ENCODE peak calls at places on chromosome 15, in four cellular contexts. Z is stimulated activated CD8-positive, alpha-beta memory T cell treated with anti-CD3 and anti-CD28 coated beads, Interleukin-4, amount 100 ng/mL, for 4 hours; K is IMR-90; N is aorta. B is an unnamed sample.

GRCh38 chr15:31392761-31393401 is 66.2 kb downstream of the KLF13 start:
- DNase-seq in Z (no peak), K (no peak), N (peak; percentile 71), B (no peak)

GRCh38 chr15:90141646-90142045 is 39.4 kb upstream of the IDH2 start:
- DNase-seq in Z (no peak), K (peak; percentile 66), N (no peak), B (no peak)

GRCh38 chr15:74240002-74240568 is 4.0 kb downstream of the CCDC33 start:
- DNase-seq in Z (no peak), K (peak; percentile 35), N (peak; percentile 94), B (no peak)

GRCh38 chr15:45729146-45729545 is 94.3 kb downstream of the SQOR start:
- DNase-seq in Z (no peak), K (peak; percentile 6), N (no peak), B (no peak)

GRCh38 chr15:70435872-70436271 is 327.5 kb downstream of the UACA start:
- DNase-seq in Z (no peak), K (no peak), N (no peak), B (no peak)

GRCh38 chr15:59244337-59244736 is 37.7 kb downstream of the LDHAL6B start:
- DNase-seq in Z (no peak), K (no peak), N (no peak), B (no peak)

GRCh38 chr15:74413350-74414080 is 20.2 kb downstream of the SEMA7A start:
- DNase-seq in Z (no peak), K (no peak), N (no peak), B (no peak)

GRCh38 chr15:100588638-100589242 is 13.2 kb downstream of the LINS1 start:
- DNase-seq in Z (no peak), K (peak; percentile 11), N (no peak), B (no peak)

GRCh38 chr15:74888716-74889115 is 1.1 kb upstream of the MPI start:
- DNase-seq in Z (no peak), K (no peak), N (no peak), B (no peak)

GRCh38 chr15:92954578-92954977 is 54.5 kb downstream of the CHD2 start:
- DNase-seq in Z (no peak), K (no peak), N (no peak), B (no peak)

GRCh38 chr15:51004103-51004536 is 90.6 kb downstream of the TNFAIP8L3 start:
- DNase-seq in Z (no peak), K (peak; percentile 57), N (no peak), B (no peak)

GRCh38 chr15:31598620-31599019 is 272.0 kb downstream of the KLF13 start:
- DNase-seq in Z (no peak), K (peak; percentile 36), N (no peak), B (no peak)

GRCh38 chr15:98722645-98723044 is 74.3 kb downstream of the IGF1R start:
- DNase-seq in Z (no peak), K (no peak), N (no peak), B (no peak)

GRCh38 chr15:59997070-59997701 is 6.9 kb upstream of the FOXB1 start:
- DNase-seq in Z (peak; percentile 22), K (no peak), N (no peak), B (no peak)

B was measured in GM12891.